ENCODE peak calls at places on chromosome 17, in four cellular contexts. One of them, this sample, is unnamed.
A peak's percentile ranks its signal among the peaks of the same experiment; 100 is the strongest.

GRCh38 chr17:60901806-60902205 is 224.2 kb downstream of the BCAS3 start:
- DNase-seq in HepG2: no peak
- DNase-seq in K562: no peak
- DNase-seq in GM12878: no peak
- DNase-seq in this sample: no peak

GRCh38 chr17:70886648-70887047 is 717.3 kb downstream of the KCNJ2 start:
- DNase-seq in HepG2: no peak
- DNase-seq in K562: no peak
- DNase-seq in GM12878: no peak
- DNase-seq in this sample: no peak

GRCh38 chr17:56597495-56597990 is 4.0 kb downstream of the NOG start:
- DNase-seq in HepG2: no peak
- DNase-seq in K562: no peak
- DNase-seq in GM12878: no peak
- DNase-seq in this sample: no peak

GRCh38 chr17:187130-187529 is 5.7 kb upstream of the DOC2B start:
- DNase-seq in HepG2: no peak
- DNase-seq in K562: no peak
- DNase-seq in GM12878: no peak
- DNase-seq in this sample: no peak

GRCh38 chr17:60579090-60579489 is 20.9 kb upstream of the PPM1D start:
- DNase-seq in HepG2: no peak
- DNase-seq in K562: no peak
- DNase-seq in GM12878: no peak
- DNase-seq in this sample: no peak

GRCh38 chr17:58307468-58308172 is 21.0 kb downstream of the TSPOAP1 start:
- DNase-seq in HepG2: no peak
- DNase-seq in K562: no peak
- DNase-seq in GM12878: no peak
- DNase-seq in this sample: no peak

GRCh38 chr17:29136998-29137730 is 43.0 kb downstream of the MYO18A start:
- DNase-seq in HepG2: no peak
- DNase-seq in K562: no peak
- DNase-seq in GM12878: no peak
- DNase-seq in this sample: no peak

GRCh38 chr17:76906463-76906862 is 38.3 kb downstream of the MGAT5B start:
- DNase-seq in HepG2: no peak
- DNase-seq in K562: no peak
- DNase-seq in GM12878: no peak
- DNase-seq in this sample: no peak

GRCh38 chr17:77323413-77324171 is 182.8 kb downstream of the SEC14L1 start:
- DNase-seq in HepG2: no peak
- DNase-seq in K562: peak; percentile 70
- DNase-seq in GM12878: no peak
- DNase-seq in this sample: no peak

GRCh38 chr17:74512041-74512440 is 19.2 kb downstream of the CD300LB start:
- DNase-seq in HepG2: no peak
- DNase-seq in K562: no peak
- DNase-seq in GM12878: no peak
- DNase-seq in this sample: no peak

GRCh38 chr17:77881545-77881944 is 77.0 kb upstream of the TNRC6C start:
- DNase-seq in HepG2: no peak
- DNase-seq in K562: peak; percentile 69
- DNase-seq in GM12878: peak; percentile 89
- DNase-seq in this sample: no peak

GRCh38 chr17:35889818-35890773 is 9.9 kb upstream of the CCL5 start:
- DNase-seq in HepG2: no peak
- DNase-seq in K562: no peak
- DNase-seq in GM12878: no peak
- DNase-seq in this sample: no peak

GRCh38 chr17:70563301-70563820 is 394.0 kb downstream of the KCNJ2 start:
- DNase-seq in HepG2: no peak
- DNase-seq in K562: no peak
- DNase-seq in GM12878: no peak
- DNase-seq in this sample: no peak

GRCh38 chr17:71251276-71251675 is 869.5 kb upstream of the SOX9 start:
- DNase-seq in HepG2: no peak
- DNase-seq in K562: no peak
- DNase-seq in GM12878: no peak
- DNase-seq in this sample: no peak

GRCh38 chr17:42042598-42043319 is 7.6 kb downstream of the C17orf113 start:
- DNase-seq in HepG2: no peak
- DNase-seq in K562: no peak
- DNase-seq in GM12878: no peak
- DNase-seq in this sample: no peak
- TF ChIP-seq POLR2AphosphoS5 in HepG2: no peak
- TF ChIP-seq POLR2AphosphoS5 in K562: no peak
- TF ChIP-seq POLR2AphosphoS5 in GM12878: no peak
- TF ChIP-seq POLR2AphosphoS5 in this sample: no peak

GRCh38 chr17:3002538-3003301 is 60.7 kb downstream of the OR1D5 start:
- DNase-seq in HepG2: no peak
- DNase-seq in K562: no peak
- DNase-seq in GM12878: peak; percentile 86
- DNase-seq in this sample: no peak
- TF ChIP-seq CREB1 in HepG2: no peak
- TF ChIP-seq CREB1 in K562: no peak
- TF ChIP-seq CREB1 in GM12878: peak; percentile 5
- TF ChIP-seq CREB1 in this sample: no peak

GRCh38 chr17:7215652-7216139 is 3.9 kb downstream of the DLG4 start:
- DNase-seq in HepG2: no peak
- DNase-seq in K562: peak; percentile 40
- DNase-seq in GM12878: no peak
- DNase-seq in this sample: no peak

GRCh38 chr17:7214300-7215135 is 5.1 kb downstream of the DLG4 start:
- DNase-seq in HepG2: peak; percentile 95
- DNase-seq in K562: peak; percentile 95
- DNase-seq in GM12878: peak; percentile 89
- DNase-seq in this sample: peak; percentile 100

GRCh38 chr17:7211512-7212277 is 7.9 kb downstream of the DLG4 start:
- DNase-seq in HepG2: no peak
- DNase-seq in K562: no peak
- DNase-seq in GM12878: no peak
- DNase-seq in this sample: no peak

GRCh38 chr17:7215136-7215638 is 4.4 kb downstream of the DLG4 start:
- DNase-seq in HepG2: peak; percentile 39
- DNase-seq in K562: no peak
- DNase-seq in GM12878: no peak
- DNase-seq in this sample: no peak

DNA sequence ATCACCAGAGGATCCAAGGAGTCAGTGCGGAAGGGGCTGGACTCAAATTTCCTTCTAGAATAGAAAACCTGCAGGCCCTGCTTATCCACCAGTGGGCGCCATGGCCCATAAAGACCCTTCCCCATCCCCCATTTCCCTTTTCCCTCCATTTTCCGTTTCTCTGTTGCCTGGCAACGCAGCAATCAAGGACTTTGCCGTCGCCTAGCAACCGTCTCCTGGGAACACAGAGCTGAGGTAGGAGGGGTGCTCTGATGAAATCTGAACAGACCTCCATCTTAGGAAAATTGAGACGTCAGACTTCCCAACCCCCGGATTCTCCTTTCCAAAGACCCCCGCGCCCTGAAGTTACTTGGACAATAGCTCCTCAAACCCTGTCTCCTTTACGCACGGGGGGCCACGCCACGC is 5.7 kb downstream of the DLG4 start:
- DNase-seq in HepG2: peak; percentile 86
- DNase-seq in K562: peak; percentile 76
- DNase-seq in GM12878: no peak
- DNase-seq in this sample: peak; percentile 92
- TF ChIP-seq HDAC2 in HepG2: no peak
- TF ChIP-seq HDAC2 in K562: no peak
- TF ChIP-seq HDAC2 in GM12878: no peak
- TF ChIP-seq HDAC2 in this sample: no peak

GRCh38 chr17:63276821-63277220 is 169.3 kb downstream of the CYB561 start:
- DNase-seq in HepG2: no peak
- DNase-seq in K562: no peak
- DNase-seq in GM12878: no peak
- DNase-seq in this sample: no peak

GRCh38 chr17:63274156-63274555 is 171.9 kb downstream of the CYB561 start:
- DNase-seq in HepG2: no peak
- DNase-seq in K562: no peak
- DNase-seq in GM12878: no peak
- DNase-seq in this sample: no peak

GRCh38 chr17:63276376-63276775 is 169.7 kb downstream of the CYB561 start:
- DNase-seq in HepG2: no peak
- DNase-seq in K562: no peak
- DNase-seq in GM12878: no peak
- DNase-seq in this sample: no peak

GRCh38 chr17:63275968-63276349 is 170.1 kb downstream of the CYB561 start:
- DNase-seq in HepG2: no peak
- DNase-seq in K562: no peak
- DNase-seq in GM12878: no peak
- DNase-seq in this sample: no peak

DNA sequence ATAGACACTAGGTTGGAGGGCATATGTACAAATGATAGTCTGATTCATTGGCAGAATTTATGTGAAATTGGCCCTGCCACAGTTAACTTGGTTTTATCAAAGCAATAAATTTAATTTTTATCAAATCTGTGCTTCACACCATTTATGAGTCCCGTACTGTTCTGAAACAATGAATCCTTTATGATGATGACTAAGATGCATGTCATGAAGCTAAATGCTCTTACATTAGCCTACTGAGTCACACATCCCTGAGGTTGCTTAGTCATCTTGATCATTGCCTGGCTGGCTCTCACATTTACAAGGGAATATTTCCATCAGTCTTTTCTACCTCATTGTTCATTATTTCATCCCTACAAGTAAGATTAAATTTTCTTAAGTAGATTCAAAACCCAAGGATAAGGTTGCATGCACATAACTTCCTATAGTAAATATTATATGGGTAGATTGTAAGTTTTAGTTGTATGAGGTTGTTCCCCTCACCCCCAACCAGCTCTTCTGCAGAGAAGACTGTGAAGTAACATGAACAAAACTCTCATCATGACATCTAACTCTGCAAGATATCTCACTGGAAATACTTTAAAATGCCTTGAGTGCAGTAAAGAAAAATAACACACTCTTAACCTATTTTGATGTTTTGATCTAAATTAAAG is 170.7 kb downstream of the CYB561 start:
- DNase-seq in HepG2: peak; percentile 40
- DNase-seq in K562: peak; percentile 28
- DNase-seq in GM12878: no peak
- DNase-seq in this sample: no peak
- TF ChIP-seq POLR2AphosphoS5 in HepG2: no peak
- TF ChIP-seq POLR2AphosphoS5 in K562: no peak
- TF ChIP-seq POLR2AphosphoS5 in GM12878: no peak
- TF ChIP-seq POLR2AphosphoS5 in this sample: no peak

GRCh38 chr17:54967621-54968258 is 714 bp downstream of the COX11 start:
- DNase-seq in HepG2: peak; percentile 83
- DNase-seq in K562: peak; percentile 61
- DNase-seq in GM12878: no peak
- DNase-seq in this sample: no peak
- TF ChIP-seq CREB1 in HepG2: peak; percentile 16
- TF ChIP-seq CREB1 in K562: no peak
- TF ChIP-seq CREB1 in GM12878: no peak
- TF ChIP-seq CREB1 in this sample: no peak

GRCh38 chr17:68602267-68602644 is 1.1 kb upstream of the FAM20A start:
- DNase-seq in HepG2: no peak
- DNase-seq in K562: no peak
- DNase-seq in GM12878: no peak
- DNase-seq in this sample: no peak

GRCh38 chr17:68600123-68600880 is 865 bp downstream of the FAM20A start:
- DNase-seq in HepG2: peak; percentile 59
- DNase-seq in K562: no peak
- DNase-seq in GM12878: no peak
- DNase-seq in this sample: no peak

GRCh38 chr17:68601565-68602266 is 549 bp upstream of the FAM20A start:
- DNase-seq in HepG2: no peak
- DNase-seq in K562: no peak
- DNase-seq in GM12878: no peak
- DNase-seq in this sample: no peak

GRCh38 chr17:68599873-68600122 is 1.4 kb downstream of the FAM20A start:
- DNase-seq in HepG2: no peak
- DNase-seq in K562: no peak
- DNase-seq in GM12878: no peak
- DNase-seq in this sample: no peak

GRCh38 chr17:68600881-68601564 is at the start of gene FAM20A:
- DNase-seq in HepG2: no peak
- DNase-seq in K562: no peak
- DNase-seq in GM12878: no peak
- DNase-seq in this sample: peak; percentile 67
- TF ChIP-seq HDAC2 in HepG2: peak; percentile 38
- TF ChIP-seq HDAC2 in K562: no peak
- TF ChIP-seq HDAC2 in GM12878: no peak
- TF ChIP-seq HDAC2 in this sample: no peak

DNA sequence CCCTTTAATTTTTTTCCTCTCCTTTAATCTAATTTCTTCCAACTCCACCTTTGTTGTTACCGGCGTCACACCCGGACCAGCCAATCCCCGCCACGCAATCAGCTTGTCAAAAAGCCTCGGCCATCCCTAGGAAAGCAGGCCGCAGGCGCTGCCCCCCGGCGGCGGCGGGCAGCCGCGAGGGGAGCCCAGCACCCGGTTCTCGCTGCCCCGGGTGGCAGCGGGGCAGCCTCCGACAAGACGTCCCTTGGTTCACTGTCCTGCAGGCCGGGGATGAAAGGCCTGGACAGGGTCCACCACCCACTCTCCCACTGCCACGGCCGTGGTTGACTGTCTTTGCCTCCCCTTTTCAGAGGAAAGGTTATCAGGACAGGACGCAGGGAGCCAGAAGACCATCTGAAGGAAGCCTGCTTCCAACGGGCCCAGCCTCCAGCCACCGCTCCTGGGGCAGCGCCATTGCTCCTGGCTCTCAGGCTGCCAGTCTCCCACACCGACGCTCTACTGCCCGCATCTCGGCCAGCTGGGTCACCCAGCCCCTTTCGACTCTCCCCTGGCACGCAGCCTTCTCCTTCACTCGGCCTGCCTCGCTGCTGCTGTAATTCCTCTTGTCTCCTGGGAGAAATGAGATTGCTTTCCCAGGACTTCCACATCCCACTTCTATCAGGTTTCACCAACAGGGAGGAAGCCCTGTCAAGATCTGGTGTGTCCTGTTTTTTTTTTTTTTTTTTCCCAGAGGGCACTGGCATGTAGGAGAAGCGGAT is 2.8 kb upstream of the UBTF start:
- DNase-seq in HepG2: peak; percentile 66
- DNase-seq in K562: no peak
- DNase-seq in GM12878: no peak
- DNase-seq in this sample: peak; percentile 75
- TF ChIP-seq POLR2AphosphoS5 in HepG2: no peak
- TF ChIP-seq POLR2AphosphoS5 in K562: no peak
- TF ChIP-seq POLR2AphosphoS5 in GM12878: no peak
- TF ChIP-seq POLR2AphosphoS5 in this sample: no peak

This sample was measured in H1.